ENCODE peak calls at places on chromosomes 6 and 20, in five cellular contexts. O, H, J, Y and Q are unnamed samples.

GRCh38 chr6:40210628-40211056 is 276.4 kb upstream of the MOCS1 start:
- DNase-seq in O (no peak), H (no peak), J (no peak), Y (no peak), Q (no peak)

GRCh38 chr6:153401751-153402150 is 270.7 kb upstream of the RGS17 start:
- DNase-seq in O (no peak), H (no peak), J (no peak), Y (no peak), Q (no peak)

GRCh38 chr6:14807130-14807529 is 438.7 kb upstream of the JARID2 start:
- DNase-seq in O (no peak), H (no peak), J (no peak), Y (no peak), Q (no peak)

GRCh38 chr6:44003345-44004061 is 123.7 kb downstream of the MRPL14 start:
- DNase-seq in O (no peak), H (no peak), J (peak), Y (no peak), Q (no peak)

GRCh38 chr6:130178692-130179091 is 44.1 kb downstream of the SAMD3 start:
- DNase-seq in O (peak), H (peak), J (no peak), Y (peak), Q (no peak)

GRCh38 chr20:57397693-57398108 is 6.5 kb downstream of the RBM38 start:
- DNase-seq in O (no peak), H (no peak), J (no peak), Y (no peak), Q (peak)

GRCh38 chr6:106194949-106195919 is 109.1 kb downstream of the PRDM1 start:
- DNase-seq in O (peak), H (peak), J (no peak), Y (peak), Q (no peak)

GRCh38 chr6:105994522-105995402 is 91.4 kb upstream of the PRDM1 start:
- DNase-seq in O (peak), H (no peak), J (peak), Y (peak), Q (peak)

GRCh38 chr6:50025258-50025657 is 3.5 kb upstream of the DEFB110 start:
- DNase-seq in O (no peak), H (no peak), J (no peak), Y (no peak), Q (no peak)

GRCh38 chr20:41150664-41151063 is 13.3 kb downstream of the PLCG1 start:
- DNase-seq in O (no peak), H (no peak), J (no peak), Y (peak), Q (no peak)

GRCh38 chr20:15673206-15673605 is 900.0 kb downstream of the KIF16B start:
- DNase-seq in O (no peak), H (no peak), J (no peak), Y (peak), Q (no peak)

GRCh38 chr6:35407086-35407485 is 45.1 kb upstream of the FANCE start:
- DNase-seq in O (no peak), H (no peak), J (no peak), Y (no peak), Q (no peak)

GRCh38 chr20:3710027-3710426 is 2.4 kb downstream of the SIGLEC1 start:
- DNase-seq in O (no peak), H (no peak), J (no peak), Y (no peak), Q (no peak)

GRCh38 chr20:40414843-40415615 is 274.0 kb downstream of the MAFB start:
- DNase-seq in O (no peak), H (no peak), J (no peak), Y (no peak), Q (no peak)

GRCh38 chr6:3750324-3751018 is 1.0 kb downstream of the PXDC1 start:
- DNase-seq in O (no peak), H (peak), J (peak), Y (peak), Q (no peak)

GRCh38 chr6:139028242-139028657 is 295 bp upstream of the ABRACL start:
- DNase-seq in O (no peak), H (no peak), J (peak), Y (peak), Q (no peak)

GRCh38 chr20:37376791-37377190 is 30.9 kb downstream of the SRC start:
- DNase-seq in O (no peak), H (no peak), J (no peak), Y (no peak), Q (no peak)

GRCh38 chr6:3443221-3443515 is 13.7 kb downstream of the SLC22A23 start:
- DNase-seq in O (no peak), H (no peak), J (no peak), Y (no peak), Q (no peak)

GRCh38 chr6:24426729-24427446 is 24.2 kb downstream of the MRS2 start:
- DNase-seq in O (no peak), H (no peak), J (no peak), Y (no peak), Q (no peak)

GRCh38 chr6:94130458-94130857 is 711.1 kb upstream of the EPHA7 start:
- DNase-seq in O (no peak), H (no peak), J (peak), Y (no peak), Q (no peak)

GRCh38 chr20:34792687-34793363 is 32.6 kb downstream of the NCOA6 start:
- DNase-seq in O (no peak), H (no peak), J (no peak), Y (no peak), Q (no peak)

GRCh38 chr20:51487076-51487475 is 55.4 kb downstream of the NFATC2 start:
- DNase-seq in O (no peak), H (no peak), J (peak), Y (no peak), Q (no peak)
- H3K4me2 ChIP-seq in O (peak), H (peak), J (no peak), Y (no peak), Q (no peak)

GRCh38 chr6:118780728-118781127 is 113.2 kb upstream of the ASF1A start:
- DNase-seq in O (no peak), H (no peak), J (no peak), Y (peak), Q (no peak)

GRCh38 chr6:118775381-118775780 is 118.6 kb upstream of the ASF1A start:
- DNase-seq in O (no peak), H (no peak), J (no peak), Y (no peak), Q (no peak)

GRCh38 chr6:118774596-118774995 is 119.4 kb upstream of the ASF1A start:
- DNase-seq in O (no peak), H (no peak), J (no peak), Y (peak), Q (no peak)

GRCh38 chr6:118772886-118773285 is 121.1 kb upstream of the ASF1A start:
- DNase-seq in O (no peak), H (no peak), J (no peak), Y (no peak), Q (no peak)

DNA sequence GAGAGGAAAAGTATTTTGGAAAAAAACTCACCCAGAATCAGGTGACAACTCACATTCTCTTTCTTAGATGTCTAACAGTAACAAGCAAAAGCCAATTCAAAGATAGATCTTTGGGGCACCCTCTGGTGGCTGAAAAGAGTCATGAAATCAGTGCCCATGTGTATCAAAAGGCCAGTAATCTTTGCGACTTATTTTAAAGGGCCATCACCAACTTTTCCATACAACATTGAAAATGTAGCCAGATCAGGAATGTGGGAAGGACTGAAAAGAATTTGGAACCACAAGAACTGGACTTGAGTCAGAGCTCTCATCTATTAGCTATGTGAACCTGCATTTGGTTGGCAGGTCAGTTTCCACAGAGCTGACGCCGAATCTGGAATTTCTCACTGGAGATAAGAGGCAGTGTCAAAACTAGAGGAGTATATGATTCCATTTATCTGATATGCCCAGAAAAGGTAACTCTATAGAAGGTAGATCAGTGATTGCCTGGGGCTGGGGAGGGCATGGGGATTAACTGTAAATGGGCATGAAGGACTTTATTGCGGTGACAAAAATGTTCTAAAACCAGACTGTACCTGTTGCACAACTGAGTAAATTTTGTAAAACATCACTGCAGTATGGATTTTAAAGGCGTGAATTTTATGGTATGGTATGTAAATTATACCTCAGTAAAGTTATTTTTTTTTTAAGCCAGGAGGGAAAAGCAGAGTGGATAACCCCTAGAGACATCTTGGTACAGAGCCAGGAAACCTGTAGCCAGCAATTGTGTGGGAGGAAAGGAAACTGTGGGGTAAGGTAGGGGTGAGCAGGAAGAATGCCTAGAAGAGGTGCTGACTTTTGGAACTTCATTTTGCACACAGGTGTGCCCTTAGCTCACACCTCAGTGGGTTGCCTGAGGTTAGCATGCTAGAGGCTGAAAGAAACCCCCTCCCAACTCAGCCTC is 117.1 kb upstream of the ASF1A start:
- DNase-seq in O (peak), H (peak), J (peak), Y (peak), Q (peak)
- H3K4me2 ChIP-seq in O (no peak), H (peak), J (no peak), Y (peak), Q (no peak)

GRCh38 chr6:157469378-157469777 is 88.4 kb downstream of the ZDHHC14 start:
- DNase-seq in O (no peak), H (peak), J (no peak), Y (peak), Q (no peak)
- H3K4me2 ChIP-seq in O (no peak), H (peak), J (no peak), Y (no peak), Q (no peak)

GRCh38 chr6:160861824-160862223 is 129.7 kb upstream of the MAP3K4 start:
- DNase-seq in O (no peak), H (no peak), J (no peak), Y (no peak), Q (no peak)

GRCh38 chr6:160863782-160864181 is 127.8 kb upstream of the MAP3K4 start:
- DNase-seq in O (no peak), H (no peak), J (no peak), Y (no peak), Q (no peak)

GRCh38 chr6:160853946-160854345 is 137.6 kb upstream of the MAP3K4 start:
- DNase-seq in O (no peak), H (no peak), J (no peak), Y (no peak), Q (no peak)

GRCh38 chr6:160858886-160859285 is 132.7 kb upstream of the MAP3K4 start:
- DNase-seq in O (no peak), H (no peak), J (no peak), Y (no peak), Q (no peak)

GRCh38 chr6:160859822-160860221 is 131.7 kb upstream of the MAP3K4 start:
- DNase-seq in O (no peak), H (no peak), J (no peak), Y (no peak), Q (no peak)
- H3K4me2 ChIP-seq in O (no peak), H (no peak), J (no peak), Y (no peak), Q (no peak)

GRCh38 chr6:91575032-91575431 is 988.2 kb upstream of the MAP3K7 start:
- DNase-seq in O (no peak), H (no peak), J (no peak), Y (no peak), Q (no peak)
- H3K4me2 ChIP-seq in O (no peak), H (no peak), J (no peak), Y (no peak), Q (no peak)

GRCh38 chr6:39083111-39083702 is 31.8 kb downstream of the SAYSD1 start:
- DNase-seq in O (no peak), H (no peak), J (no peak), Y (no peak), Q (no peak)
- H3K4me2 ChIP-seq in O (no peak), H (no peak), J (no peak), Y (no peak), Q (no peak)

GRCh38 chr6:30530013-30530412 is 26.3 kb downstream of the GNL1 start:
- DNase-seq in O (no peak), H (no peak), J (no peak), Y (no peak), Q (no peak)

GRCh38 chr6:30533460-30534294 is 22.6 kb downstream of the GNL1 start:
- DNase-seq in O (no peak), H (no peak), J (no peak), Y (no peak), Q (no peak)
- H3K4me2 ChIP-seq in O (no peak), H (no peak), J (no peak), Y (no peak), Q (no peak)

GRCh38 chr20:52204136-52204535 is 12.6 kb upstream of the ZFP64 start:
- DNase-seq in O (peak), H (no peak), J (no peak), Y (no peak), Q (no peak)
- H3K4me2 ChIP-seq in O (peak), H (no peak), J (no peak), Y (no peak), Q (no peak)